ENCODE peak calls at places on chromosomes 3 and 15, in eight cellular contexts. M is activated CD4-positive, alpha-beta T cell treated with anti-CD3 and anti-CD28 coated beads, Interleukin-2, amount 50 U/mL, for 24 hours; T is cardiac muscle cell; E is HEK293T; Z is Daoy; R is left lung; W is dorsolateral prefrontal cortex; N is cardiac septum. P is an unnamed sample.

GRCh38 chr3:149751551-149751950 is 738 bp downstream of the COMMD2 start:
- DNase-seq in W (no peak), Z (no peak), T (no peak), M (no peak), E (no peak), R (no peak), N (no peak), P (no peak)

GRCh38 chr3:177893321-177893720 is 642.9 kb upstream of the KCNMB2 start:
- DNase-seq in T (no peak), W (no peak), Z (no peak), E (peak), R (no peak), N (no peak), M (no peak), P (no peak)

GRCh38 chr3:76310661-76311060 is 525.3 kb upstream of the ZNF717 start:
- DNase-seq in E (no peak), R (no peak), N (no peak), Z (no peak), W (no peak), M (no peak), T (no peak), P (no peak)

GRCh38 chr15:61063875-61064320 is 165.2 kb downstream of the RORA start:
- DNase-seq in E (no peak), W (no peak), T (no peak), Z (no peak), M (no peak), R (no peak), N (no peak), P (no peak)

GRCh38 chr3:38521391-38521987 is 25.3 kb downstream of the EXOG start:
- DNase-seq in T (peak), M (peak), E (peak), N (no peak), Z (peak), R (peak), W (peak), P (no peak)

GRCh38 chr3:30538787-30539186 is 67.6 kb upstream of the TGFBR2 start:
- DNase-seq in W (no peak), N (no peak), E (no peak), R (no peak), Z (peak), M (no peak), T (no peak), P (no peak)

GRCh38 chr3:39809181-39809994 is at the start of gene MYRIP:
- DNase-seq in N (no peak), W (peak), M (no peak), T (peak), Z (peak), E (peak), R (peak), P (no peak)

GRCh38 chr3:190595807-190596206 is 81.9 kb downstream of the IL1RAP start:
- DNase-seq in N (no peak), T (no peak), E (no peak), M (no peak), Z (no peak), W (no peak), R (no peak), P (no peak)

GRCh38 chr3:9638147-9638546 is 11.2 kb upstream of the MTMR14 start:
- DNase-seq in M (no peak), Z (no peak), E (no peak), W (no peak), R (no peak), T (no peak), N (no peak), P (no peak)

GRCh38 chr3:14460342-14461005 is 58.1 kb downstream of the SLC6A6 start:
- DNase-seq in W (peak), R (peak), N (peak), T (no peak), M (no peak), E (no peak), Z (peak), P (no peak)

GRCh38 chr15:85977586-85977985 is 102.1 kb upstream of the AGBL1 start:
- DNase-seq in W (no peak), R (no peak), T (no peak), N (no peak), E (no peak), Z (no peak), M (no peak), P (no peak)

GRCh38 chr3:153785901-153786300 is 335.3 kb upstream of the ARHGEF26 start:
- DNase-seq in W (no peak), M (no peak), R (no peak), N (no peak), Z (no peak), T (no peak), E (no peak), P (no peak)

GRCh38 chr15:48936666-48937065 is 27.1 kb downstream of the SHC4 start:
- DNase-seq in T (no peak), M (no peak), N (no peak), R (no peak), W (no peak), Z (no peak), E (no peak), P (no peak)

GRCh38 chr3:50503504-50503903 is at the start of gene CACNA2D2:
- DNase-seq in Z (peak), N (peak), E (peak), M (peak), W (peak), R (peak), T (peak), P (no peak)

GRCh38 chr15:45112592-45113379 is 1.2 kb downstream of the DUOX2 start:
- DNase-seq in Z (peak), N (peak), W (no peak), M (no peak), E (no peak), T (peak), R (peak), P (no peak)

GRCh38 chr3:5069627-5070026 is 52.5 kb upstream of the ARL8B start:
- DNase-seq in N (no peak), E (no peak), R (no peak), M (no peak), Z (no peak), W (no peak), T (no peak), P (no peak)

GRCh38 chr3:195859061-195859845 is 47.5 kb upstream of the MUC4 start:
- DNase-seq in R (no peak), N (no peak), E (peak), Z (peak), M (peak), T (peak), W (peak), P (no peak)

GRCh38 chr3:12194209-12194608 is 35.5 kb upstream of the TIMP4 start:
- DNase-seq in R (no peak), T (no peak), E (no peak), W (no peak), Z (peak), N (no peak), M (no peak), P (peak)

GRCh38 chr3:20225769-20226168 is 39.8 kb upstream of the SGO1 start:
- DNase-seq in R (no peak), Z (no peak), T (peak), N (no peak), E (peak), M (no peak), W (no peak), P (no peak)

GRCh38 chr3:169106662-169107061 is 556.9 kb downstream of the MECOM start:
- DNase-seq in E (no peak), Z (no peak), W (no peak), T (no peak), N (no peak), M (no peak), R (no peak), P (no peak)

GRCh38 chr15:98649621-98649995 is 1.3 kb downstream of the IGF1R start:
- DNase-seq in Z (peak), N (peak), R (peak), M (peak), E (peak), T (peak), W (peak), P (no peak)

GRCh38 chr3:189222927-189223706 is 51.3 kb downstream of the TPRG1 start:
- DNase-seq in Z (no peak), E (no peak), T (no peak), W (no peak), M (no peak), N (no peak), R (no peak), P (no peak)

GRCh38 chr3:59469948-59470723 is 420.3 kb upstream of the CFAP20DC start:
- DNase-seq in Z (no peak), R (no peak), E (no peak), W (no peak), T (no peak), N (no peak), M (no peak), P (no peak)

GRCh38 chr15:85649372-85649771 is 145.4 kb downstream of the KLHL25 start:
- DNase-seq in N (no peak), T (peak), M (no peak), R (no peak), E (no peak), W (no peak), Z (peak), P (peak)

GRCh38 chr15:56040081-56041035 is 46.9 kb upstream of the NEDD4 start:
- DNase-seq in N (no peak), W (no peak), T (no peak), M (no peak), Z (peak), E (peak), R (peak), P (no peak)

GRCh38 chr3:50132421-50133282 is 22.5 kb upstream of the SEMA3F start:
- DNase-seq in Z (no peak), M (no peak), R (no peak), T (no peak), N (no peak), W (no peak), E (no peak), P (no peak)

GRCh38 chr3:105835606-105836005 is 33.2 kb downstream of the CBLB start:
- DNase-seq in N (no peak), E (no peak), Z (no peak), T (no peak), M (no peak), W (no peak), R (no peak), P (no peak)

GRCh38 chr15:94631608-94632007 is 400.2 kb downstream of the MCTP2 start:
- DNase-seq in N (no peak), Z (no peak), R (no peak), E (no peak), W (no peak), M (no peak), T (no peak), P (no peak)

GRCh38 chr3:119257654-119258410 is 17.2 kb upstream of the B4GALT4 start:
- DNase-seq in N (no peak), M (no peak), W (no peak), T (no peak), E (no peak), R (no peak), Z (no peak), P (no peak)

GRCh38 chr3:168828943-168829342 is 733.2 kb upstream of the GOLIM4 start:
- DNase-seq in W (no peak), M (no peak), E (no peak), N (no peak), T (no peak), R (no peak), Z (no peak), P (no peak)

GRCh38 chr3:184354121-184354728 is 7.2 kb downstream of the CLCN2 start:
- DNase-seq in W (no peak), E (peak), M (no peak), N (no peak), R (peak), T (peak), Z (peak), P (no peak)

GRCh38 chr3:67509471-67510075 is 144.8 kb downstream of the SUCLG2 start:
- DNase-seq in Z (no peak), N (no peak), E (no peak), R (no peak), T (no peak), M (no peak), W (no peak), P (no peak)

GRCh38 chr3:11507719-11508118 is 136.0 kb downstream of the VGLL4 start:
- DNase-seq in T (no peak), E (no peak), M (no peak), R (no peak), W (no peak), Z (no peak), N (no peak), P (no peak)

GRCh38 chr3:134666466-134666865 is 15.6 kb upstream of the KY start:
- DNase-seq in T (no peak), R (no peak), E (no peak), N (no peak), Z (peak), W (no peak), M (no peak), P (no peak)

GRCh38 chr15:99486371-99487336 is 79.1 kb upstream of the MEF2A start:
- DNase-seq in M (no peak), W (peak), Z (peak), E (peak), N (peak), T (peak), R (peak), P (no peak)

GRCh38 chr3:193812791-193813505 is 219.9 kb downstream of the OPA1 start:
- DNase-seq in N (no peak), T (no peak), R (no peak), M (no peak), E (no peak), Z (no peak), W (no peak), P (no peak)

P was measured in SIG-M5.